ENCODE peak calls at places on chromosome 6, in four cellular contexts. G is GM12878, C is K562, F is HepG2. Y is an unnamed sample.

GRCh38 chr6:142294681-142295080 is 7.1 kb upstream of the ADGRG6 start:
- DNase-seq in G (no peak), F (no peak), C (no peak), Y (no peak)

GRCh38 chr6:33609444-33610034 is 11.6 kb upstream of the ITPR3 start:
- DNase-seq in G (no peak), F (no peak), C (no peak), Y (no peak)

GRCh38 chr6:11535801-11536230 is 1.7 kb upstream of the TMEM170B start:
- DNase-seq in F (peak), G (no peak), C (no peak), Y (no peak)

GRCh38 chr6:39215640-39216158 is 13.6 kb downstream of the KCNK5 start:
- DNase-seq in G (no peak), C (no peak), F (no peak), Y (no peak)

GRCh38 chr6:95417856-95418255 is 159.5 kb upstream of the MANEA start:
- DNase-seq in C (no peak), G (no peak), F (no peak), Y (no peak)

GRCh38 chr6:83199865-83200230 is 6.7 kb downstream of the RWDD2A start:
- DNase-seq in C (no peak), F (no peak), G (no peak), Y (no peak)

GRCh38 chr6:132218063-132218696 is 183.1 kb downstream of the MOXD1 start:
- DNase-seq in F (peak), C (no peak), G (no peak), Y (no peak)

GRCh38 chr6:170438402-170438753 is 114.7 kb downstream of the PSMB1 start:
- DNase-seq in F (peak), C (peak), G (no peak), Y (peak)

GRCh38 chr6:7087066-7087465 is 20.7 kb upstream of the RREB1 start:
- DNase-seq in C (no peak), F (no peak), G (no peak), Y (no peak)

GRCh38 chr6:169975701-169976100 is 224.3 kb downstream of the ERMARD start:
- DNase-seq in F (no peak), C (no peak), G (no peak), Y (no peak)

GRCh38 chr6:85417336-85417735 is 32.5 kb upstream of the NT5E start:
- DNase-seq in F (no peak), C (no peak), G (no peak), Y (no peak)

GRCh38 chr6:133243723-133244122 is 2.6 kb downstream of the EYA4 start:
- DNase-seq in G (no peak), F (no peak), C (no peak), Y (no peak)

GRCh38 chr6:15752820-15753219 is 90.0 kb upstream of the DTNBP1 start:
- DNase-seq in F (peak), G (no peak), C (peak), Y (peak)

GRCh38 chr6:143270026-143270425 is 180.5 kb downstream of the ADAT2 start:
- DNase-seq in F (no peak), C (no peak), G (no peak), Y (no peak)

GRCh38 chr6:33651947-33652346 is 30.8 kb downstream of the ITPR3 start:
- DNase-seq in F (no peak), C (no peak), G (no peak), Y (no peak)

DNA sequence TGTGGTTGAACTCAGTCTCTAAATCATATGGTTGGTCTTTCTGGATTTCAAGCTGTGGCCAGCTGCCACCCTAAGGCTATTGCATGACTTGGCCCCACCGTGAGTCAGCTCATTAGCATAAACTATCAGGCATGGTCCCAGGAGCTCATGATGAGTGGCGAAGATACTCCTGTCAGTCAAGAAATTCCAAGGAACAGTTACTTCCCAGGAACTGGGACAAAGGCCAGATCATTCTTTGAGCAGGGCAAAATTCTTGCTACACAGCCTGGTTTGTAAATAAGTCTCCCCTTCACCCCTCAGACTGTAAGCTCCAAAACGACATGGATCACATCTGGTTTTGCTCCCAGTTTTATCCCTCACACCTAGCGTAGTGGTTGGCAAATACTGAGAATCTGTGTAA is 33.0 kb upstream of the KIAA1586 start:
- DNase-seq in C (peak), F (no peak), G (no peak), Y (no peak)
- TF ChIP-seq SP1 in C (no peak), F (no peak), G (no peak), Y (no peak)

DNA sequence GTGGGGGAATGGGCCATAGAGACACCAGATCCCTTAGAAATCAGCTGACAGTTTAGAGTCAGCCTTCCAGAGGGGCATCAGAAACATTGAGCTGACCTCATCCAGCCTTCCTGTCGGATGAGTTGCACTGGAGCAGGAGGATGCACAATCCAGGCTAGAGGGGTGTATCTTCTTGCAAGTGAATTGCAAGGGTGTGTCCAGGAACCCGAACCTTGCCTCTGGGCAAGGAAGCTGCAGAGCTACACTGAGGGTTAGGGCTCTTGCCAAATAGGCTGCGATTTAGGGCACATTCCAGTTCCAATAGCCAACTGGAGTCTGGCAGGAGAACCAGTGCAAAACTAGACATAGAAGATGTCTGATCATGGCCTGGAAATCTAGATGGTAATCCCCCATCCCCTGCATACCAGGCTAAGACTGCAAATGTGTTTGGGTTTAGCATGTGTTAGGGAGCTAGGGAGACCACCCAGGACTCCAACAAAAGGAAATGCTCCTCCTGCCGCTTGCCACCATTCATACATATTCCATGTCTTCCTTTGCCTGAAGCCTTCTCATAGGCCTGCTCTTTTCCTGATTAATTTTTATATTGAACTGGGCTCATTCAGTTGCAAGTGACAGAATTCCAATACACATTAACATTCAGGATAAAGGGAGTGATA is 6.3 kb upstream of the UTRN start:
- DNase-seq in F (no peak), C (no peak), G (no peak), Y (no peak)
- TF ChIP-seq BHLHE40 in F (no peak), C (no peak), G (no peak), Y (no peak)

GRCh38 chr6:53741417-53741816 is 53.4 kb upstream of the LRRC1 start:
- DNase-seq in G (no peak), C (no peak), F (no peak), Y (no peak)
- TF ChIP-seq SP1 in G (no peak), C (no peak), F (no peak), Y (no peak)

GRCh38 chr6:31792741-31793140 is 2.8 kb downstream of the VARS1 start:
- DNase-seq in G (no peak), F (no peak), C (peak), Y (no peak)

GRCh38 chr6:31794866-31795615 is 511 bp downstream of the VARS1 start:
- DNase-seq in G (no peak), F (no peak), C (peak), Y (peak)

GRCh38 chr6:31795616-31796298 is at the start of gene VARS1:
- DNase-seq in F (peak), G (peak), C (peak), Y (peak)

GRCh38 chr6:31792090-31792374 is 3.5 kb downstream of the VARS1 start:
- DNase-seq in G (no peak), F (no peak), C (peak), Y (no peak)

GRCh38 chr6:31794294-31794865 is 1.2 kb downstream of the VARS1 start:
- DNase-seq in G (no peak), F (no peak), C (peak), Y (peak)
- TF ChIP-seq BHLHE40 in G (peak), F (no peak), C (peak), Y (no peak)

GRCh38 chr6:157984165-157984564 is 2.5 kb downstream of the SYNJ2 start:
- DNase-seq in C (no peak), F (no peak), G (no peak), Y (no peak)

GRCh38 chr6:157987788-157988699 is 6.4 kb downstream of the SYNJ2 start:
- DNase-seq in C (no peak), F (no peak), G (no peak), Y (no peak)

GRCh38 chr6:157984686-157985225 is 3.1 kb downstream of the SYNJ2 start:
- DNase-seq in F (no peak), C (no peak), G (no peak), Y (no peak)

GRCh38 chr6:157983439-157984119 is 1.9 kb downstream of the SYNJ2 start:
- DNase-seq in G (no peak), C (no peak), F (no peak), Y (no peak)

DNA sequence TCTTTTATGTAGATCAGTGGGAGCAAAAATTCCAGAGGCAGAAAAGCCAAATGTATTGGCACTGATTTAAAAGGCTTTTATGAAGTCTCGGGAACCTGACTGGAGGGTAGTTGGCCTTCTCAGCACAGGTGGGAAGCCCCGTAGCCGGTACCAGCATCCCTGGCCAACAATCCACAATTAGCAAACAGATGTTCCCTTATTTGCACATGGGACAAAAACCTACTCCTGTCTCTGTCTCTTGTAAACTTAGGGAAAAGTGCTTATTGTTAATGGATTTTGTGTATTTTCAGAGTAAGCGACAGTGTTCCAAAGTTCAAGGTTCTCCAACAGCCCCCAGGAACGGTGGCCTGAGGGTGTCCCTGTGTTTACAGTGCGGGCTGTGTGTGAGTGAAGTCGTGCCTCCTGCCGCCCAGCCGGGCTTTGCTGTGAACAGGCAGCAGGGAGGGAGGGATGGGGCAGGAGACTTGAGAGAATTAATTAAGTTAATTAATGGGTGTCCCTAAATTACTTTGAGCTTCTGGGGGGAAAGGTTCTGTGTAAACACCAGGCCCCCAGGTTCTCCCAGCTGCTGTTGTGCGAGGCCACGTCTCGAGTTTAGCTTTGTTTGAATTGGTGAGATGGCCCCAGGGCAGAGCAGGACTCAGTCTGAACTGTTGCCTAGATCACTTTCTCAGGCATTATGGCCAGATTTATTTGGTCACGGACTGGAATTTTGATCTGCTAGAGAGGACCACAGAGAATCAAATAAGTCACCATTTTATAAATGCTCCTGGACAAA is 3.9 kb downstream of the SYNJ2 start:
- DNase-seq in F (peak), G (no peak), C (no peak), Y (no peak)
- TF ChIP-seq SP1 in F (no peak), G (no peak), C (no peak), Y (no peak)

GRCh38 chr6:122752493-122752892 is 27.0 kb upstream of the FABP7 start:
- DNase-seq in C (no peak), G (no peak), F (no peak), Y (no peak)

GRCh38 chr6:122751291-122751690 is 28.2 kb upstream of the FABP7 start:
- DNase-seq in G (no peak), C (no peak), F (no peak), Y (no peak)

GRCh38 chr6:122753688-122754056 is 25.8 kb upstream of the FABP7 start:
- DNase-seq in G (no peak), C (no peak), F (no peak), Y (no peak)

GRCh38 chr6:122754191-122754731 is 25.3 kb upstream of the FABP7 start:
- DNase-seq in F (no peak), G (no peak), C (no peak), Y (no peak)

DNA sequence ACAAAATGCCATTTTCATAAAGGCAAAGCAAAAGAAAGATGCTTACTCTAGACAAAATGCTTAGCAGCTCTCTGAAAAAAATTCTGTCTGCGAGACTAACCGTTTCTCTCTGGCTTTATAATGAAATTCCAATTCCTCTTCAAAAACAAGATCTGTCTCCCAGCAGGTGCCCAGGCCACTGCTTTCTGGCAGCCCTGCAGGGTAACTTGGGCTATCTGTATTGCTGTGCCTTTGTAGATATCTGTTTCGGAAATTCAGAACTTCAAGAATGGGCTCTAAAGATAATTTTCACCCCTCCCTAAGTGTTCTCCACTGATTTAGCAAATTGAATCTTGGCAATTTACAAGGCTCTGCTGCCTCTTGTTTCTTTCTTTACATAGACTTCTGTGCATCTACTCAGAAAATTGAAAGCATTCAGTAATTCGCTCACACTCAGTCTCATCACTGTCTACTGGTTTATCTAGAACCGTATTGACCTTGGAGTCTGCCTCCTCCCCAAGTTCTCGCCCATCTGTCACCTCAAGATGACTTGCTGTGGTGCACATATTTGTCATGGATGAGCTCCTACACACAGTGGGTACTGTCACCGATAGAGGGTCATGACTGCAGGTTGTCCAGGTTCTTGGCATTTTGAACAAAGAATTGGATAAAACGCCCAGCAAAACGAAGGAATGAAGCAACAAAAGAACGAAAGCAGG is 26.4 kb upstream of the FABP7 start:
- DNase-seq in C (no peak), F (no peak), G (no peak), Y (no peak)
- TF ChIP-seq BHLHE40 in C (no peak), F (no peak), G (no peak), Y (no peak)

DNA sequence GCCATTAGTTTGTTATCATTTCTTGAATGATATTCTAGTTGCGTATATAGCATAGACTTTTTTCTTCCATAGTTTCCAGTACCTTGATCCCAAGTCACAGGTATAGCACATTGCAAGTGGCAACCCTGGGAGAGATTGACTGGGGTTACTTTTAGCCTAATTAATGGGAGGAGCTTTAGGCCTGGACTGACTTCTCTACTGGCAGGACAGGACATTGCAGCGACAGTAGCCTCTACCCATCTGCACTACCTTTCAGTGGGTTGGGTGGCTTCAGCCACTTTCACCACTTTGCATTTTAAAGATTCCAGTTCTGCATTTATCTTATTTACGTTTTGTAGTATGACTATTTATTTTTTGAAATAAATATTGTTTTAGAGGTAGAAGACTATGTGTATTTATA is 320.3 kb downstream of the RIMS1 start:
- DNase-seq in G (no peak), C (no peak), F (no peak), Y (peak)
- TF ChIP-seq SP1 in G (no peak), C (no peak), F (no peak), Y (no peak)